ENCODE peak calls at places on chromosomes 16 and 17, in four cellular contexts. One of them, this sample, is unnamed.

GRCh38 chr17:14091367-14091766 is 22.1 kb downstream of the COX10 start:
- DNase-seq in K562: no peak
- DNase-seq in esophagus muscularis mucosa: no peak
- DNase-seq in cardiac muscle cell: no peak
- DNase-seq in this sample: no peak

GRCh38 chr17:228223-228615 is 46.8 kb upstream of the DOC2B start:
- DNase-seq in K562: no peak
- DNase-seq in cardiac muscle cell: no peak
- DNase-seq in esophagus muscularis mucosa: no peak
- DNase-seq in this sample: no peak

GRCh38 chr17:69898606-69899005 is 176.4 kb upstream of the KCNJ16 start:
- DNase-seq in cardiac muscle cell: peak; percentile 16
- DNase-seq in esophagus muscularis mucosa: no peak
- DNase-seq in K562: no peak
- DNase-seq in this sample: no peak

GRCh38 chr17:67912656-67913055 is 83.6 kb downstream of the C17orf58 start:
- DNase-seq in cardiac muscle cell: no peak
- DNase-seq in esophagus muscularis mucosa: no peak
- DNase-seq in K562: no peak
- DNase-seq in this sample: no peak

GRCh38 chr17:19424934-19425868 is 14.2 kb downstream of the RNF112 start:
- DNase-seq in esophagus muscularis mucosa: no peak
- DNase-seq in cardiac muscle cell: peak; percentile 64
- DNase-seq in K562: no peak
- DNase-seq in this sample: no peak

GRCh38 chr16:68356249-68356918 is 45.6 kb downstream of the PRMT7 start:
- DNase-seq in cardiac muscle cell: no peak
- DNase-seq in K562: no peak
- DNase-seq in esophagus muscularis mucosa: no peak
- DNase-seq in this sample: no peak

GRCh38 chr16:16073884-16074781 is 124.7 kb downstream of the ABCC1 start:
- DNase-seq in esophagus muscularis mucosa: no peak
- DNase-seq in cardiac muscle cell: peak; percentile 96
- DNase-seq in K562: no peak
- DNase-seq in this sample: no peak

GRCh38 chr17:6241996-6242395 is 171.8 kb downstream of the WSCD1 start:
- DNase-seq in esophagus muscularis mucosa: peak; percentile 72
- DNase-seq in K562: no peak
- DNase-seq in cardiac muscle cell: no peak
- DNase-seq in this sample: no peak

GRCh38 chr17:332558-333322 is 19.9 kb downstream of the RPH3AL start:
- DNase-seq in esophagus muscularis mucosa: no peak
- DNase-seq in cardiac muscle cell: peak; percentile 56
- DNase-seq in K562: no peak
- DNase-seq in this sample: no peak

GRCh38 chr17:66777689-66778225 is 57.2 kb upstream of the CACNG5 start:
- DNase-seq in esophagus muscularis mucosa: no peak
- DNase-seq in cardiac muscle cell: peak; percentile 22
- DNase-seq in K562: no peak
- DNase-seq in this sample: no peak

GRCh38 chr16:8641671-8642070 is 20.2 kb downstream of the METTL22 start:
- DNase-seq in esophagus muscularis mucosa: no peak
- DNase-seq in K562: no peak
- DNase-seq in cardiac muscle cell: no peak
- DNase-seq in this sample: no peak

GRCh38 chr17:427327-427726 is 74.7 kb upstream of the RPH3AL start:
- DNase-seq in K562: no peak
- DNase-seq in cardiac muscle cell: no peak
- DNase-seq in esophagus muscularis mucosa: no peak
- DNase-seq in this sample: no peak

GRCh38 chr17:74550602-74551001 is 4.7 kb upstream of the CD300C start:
- DNase-seq in K562: no peak
- DNase-seq in esophagus muscularis mucosa: no peak
- DNase-seq in cardiac muscle cell: no peak
- DNase-seq in this sample: no peak

GRCh38 chr16:76396977-76397376 is 119.8 kb downstream of the CNTNAP4 start:
- DNase-seq in esophagus muscularis mucosa: no peak
- DNase-seq in K562: no peak
- DNase-seq in cardiac muscle cell: no peak
- DNase-seq in this sample: no peak

GRCh38 chr17:29590261-29590978 is 972 bp upstream of the GIT1 start:
- DNase-seq in K562: no peak
- DNase-seq in esophagus muscularis mucosa: no peak
- DNase-seq in cardiac muscle cell: peak; percentile 48
- DNase-seq in this sample: no peak

GRCh38 chr17:80755650-80756405 is 211.2 kb downstream of the RPTOR start:
- DNase-seq in K562: peak; percentile 50
- DNase-seq in esophagus muscularis mucosa: no peak
- DNase-seq in cardiac muscle cell: no peak
- DNase-seq in this sample: no peak

GRCh38 chr17:66636111-66636510 is 198.8 kb upstream of the CACNG5 start:
- DNase-seq in cardiac muscle cell: peak; percentile 36
- DNase-seq in K562: no peak
- DNase-seq in esophagus muscularis mucosa: no peak
- DNase-seq in this sample: no peak

GRCh38 chr17:2547176-2547575 is 35.5 kb upstream of the METTL16 start:
- DNase-seq in K562: no peak
- DNase-seq in cardiac muscle cell: peak; percentile 73
- DNase-seq in esophagus muscularis mucosa: no peak
- DNase-seq in this sample: peak; percentile 36

GRCh38 chr17:49696233-49696761 is 11.5 kb downstream of the SLC35B1 start:
- DNase-seq in esophagus muscularis mucosa: no peak
- DNase-seq in K562: no peak
- DNase-seq in cardiac muscle cell: no peak
- DNase-seq in this sample: no peak

GRCh38 chr17:2170023-2170422 is 115.1 kb downstream of the HIC1 start:
- DNase-seq in cardiac muscle cell: no peak
- DNase-seq in esophagus muscularis mucosa: no peak
- DNase-seq in K562: peak; percentile 28
- DNase-seq in this sample: no peak

GRCh38 chr17:82598256-82599011 is 49.8 kb downstream of the WDR45B start:
- DNase-seq in cardiac muscle cell: peak; percentile 31
- DNase-seq in esophagus muscularis mucosa: no peak
- DNase-seq in K562: no peak
- DNase-seq in this sample: no peak

GRCh38 chr17:44351961-44352921 is 7.1 kb downstream of the GRN start:
- DNase-seq in K562: no peak
- DNase-seq in cardiac muscle cell: no peak
- DNase-seq in esophagus muscularis mucosa: no peak
- DNase-seq in this sample: no peak

GRCh38 chr17:49887086-49887743 is 39.3 kb upstream of the TAC4 start:
- DNase-seq in esophagus muscularis mucosa: no peak
- DNase-seq in cardiac muscle cell: peak; percentile 41
- DNase-seq in K562: no peak
- DNase-seq in this sample: no peak

GRCh38 chr16:89256651-89257254 is 39.2 kb downstream of the ZNF778 start:
- DNase-seq in cardiac muscle cell: peak; percentile 32
- DNase-seq in K562: no peak
- DNase-seq in esophagus muscularis mucosa: no peak
- DNase-seq in this sample: peak; percentile 34
- H3K4me3 ChIP-seq in cardiac muscle cell: peak overlapping the region; percentile 12
- H3K4me3 ChIP-seq in K562: no peak overlapping the region
- H3K4me3 ChIP-seq in esophagus muscularis mucosa: peak overlapping the region; percentile 50
- H3K4me3 ChIP-seq in this sample: no peak overlapping the region

DNA sequence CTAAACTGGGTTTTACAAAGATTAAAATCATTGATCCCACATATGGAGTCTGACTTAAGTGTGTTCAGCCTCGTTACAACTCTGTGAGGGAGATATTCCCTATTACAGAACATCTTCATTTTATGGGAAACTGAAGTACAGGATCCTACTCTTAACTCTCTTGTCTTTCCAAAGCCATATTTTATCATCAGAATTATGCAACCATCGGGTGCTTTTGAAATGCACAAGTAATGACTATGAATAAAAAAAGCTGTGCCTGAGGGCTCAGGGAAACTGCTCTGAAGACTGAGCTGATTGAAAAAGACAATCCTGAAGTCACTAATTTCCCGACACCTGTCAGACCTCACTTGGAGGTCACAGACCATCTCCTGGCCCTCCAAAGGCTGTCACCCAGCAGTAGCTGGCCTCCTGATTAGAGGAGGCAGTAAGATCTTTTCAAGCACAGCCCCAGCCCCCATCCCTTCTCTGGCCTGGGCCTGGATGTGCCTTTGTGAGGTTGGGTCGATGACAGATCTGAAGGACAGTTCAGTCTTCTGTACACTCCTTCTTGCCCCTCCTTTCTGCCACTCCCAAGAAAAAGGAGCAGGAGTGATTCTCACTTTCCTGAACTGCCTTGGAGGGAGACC is 5.6 kb downstream of the AKAP1 start:
- DNase-seq in esophagus muscularis mucosa: no peak
- DNase-seq in cardiac muscle cell: peak; percentile 55
- DNase-seq in K562: no peak
- DNase-seq in this sample: no peak
- H3K4me1 ChIP-seq in esophagus muscularis mucosa: peaks cover 97% of the 10 kb centered on the region
- H3K4me1 ChIP-seq in cardiac muscle cell: peaks cover 40% of the 10 kb centered on the region
- H3K4me1 ChIP-seq in K562: peaks cover 19% of the 10 kb centered on the region
- H3K4me1 ChIP-seq in this sample: peaks cover 4% of the 10 kb centered on the region

DNA sequence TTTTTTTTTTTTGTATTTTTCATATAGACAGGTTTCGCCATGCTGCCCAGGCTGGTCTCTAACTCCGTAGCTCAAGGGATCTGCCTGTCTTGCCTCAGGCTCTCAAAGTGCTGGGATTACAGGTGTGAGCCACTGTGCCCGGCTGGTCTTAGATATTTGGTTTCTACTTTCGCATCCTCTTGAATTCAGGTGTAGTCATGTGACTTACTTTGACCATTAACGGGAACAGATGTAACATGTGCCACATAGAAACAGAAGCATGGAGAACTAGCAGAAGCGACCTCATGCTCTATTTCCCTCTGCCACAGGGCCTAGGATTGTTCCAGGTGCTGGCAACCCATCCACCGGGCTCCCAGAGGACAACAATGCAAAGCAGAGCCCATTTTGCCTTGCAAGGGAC is 166.6 kb downstream of the CYLD start:
- DNase-seq in cardiac muscle cell: no peak
- DNase-seq in esophagus muscularis mucosa: no peak
- DNase-seq in K562: no peak
- DNase-seq in this sample: no peak
- H3K4me3 ChIP-seq in cardiac muscle cell: no peak overlapping the region
- H3K4me3 ChIP-seq in esophagus muscularis mucosa: no peak overlapping the region
- H3K4me3 ChIP-seq in K562: no peak overlapping the region
- H3K4me3 ChIP-seq in this sample: no peak overlapping the region

GRCh38 chr17:57419940-57420522 is 163.7 kb downstream of the MSI2 start:
- DNase-seq in cardiac muscle cell: no peak
- DNase-seq in K562: no peak
- DNase-seq in esophagus muscularis mucosa: no peak
- DNase-seq in this sample: no peak
- H3K4me1 ChIP-seq in cardiac muscle cell: peaks cover 10% of the 10 kb centered on the region
- H3K4me1 ChIP-seq in K562: peaks cover 10% of the 10 kb centered on the region
- H3K4me1 ChIP-seq in esophagus muscularis mucosa: no peaks in the 10 kb centered on the region
- H3K4me1 ChIP-seq in this sample: peaks cover 20% of the 10 kb centered on the region

DNA sequence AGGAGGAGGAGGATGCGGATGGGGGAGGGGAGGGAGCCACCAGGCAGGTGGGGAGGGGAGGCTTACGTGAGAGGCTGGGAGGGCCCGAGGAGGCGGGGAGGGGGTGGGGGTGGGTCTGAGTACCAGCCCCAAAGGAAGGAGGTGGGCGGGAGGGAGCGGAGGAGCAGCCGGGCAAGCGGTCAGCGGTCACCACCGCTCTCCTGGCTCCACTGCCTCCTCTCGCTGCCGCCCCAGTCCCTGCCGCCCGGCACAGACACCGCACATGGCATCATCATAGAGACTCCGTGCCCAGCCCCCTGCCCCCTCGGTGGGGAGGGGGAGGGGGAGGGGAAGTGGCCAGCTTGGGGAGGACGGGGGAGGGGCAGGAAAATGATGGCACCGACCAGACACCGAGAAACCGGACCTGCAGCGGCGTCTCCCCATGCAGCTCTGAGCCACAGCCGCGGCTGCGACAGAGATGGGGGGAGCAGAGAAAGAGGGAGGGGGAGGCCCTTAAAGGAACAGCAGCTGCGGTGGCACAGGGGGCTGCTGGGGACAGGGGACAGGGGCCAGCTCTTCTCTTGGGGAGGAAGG is at the start of gene TLCD3B:
- DNase-seq in K562: no peak
- DNase-seq in cardiac muscle cell: no peak
- DNase-seq in esophagus muscularis mucosa: no peak
- DNase-seq in this sample: peak; percentile 53
- H3K4me3 ChIP-seq in K562: no peak within 1 kb of the TSS
- H3K4me3 ChIP-seq in cardiac muscle cell: peak within 1 kb of the TSS; percentile 15
- H3K4me3 ChIP-seq in esophagus muscularis mucosa: peak within 1 kb of the TSS; percentile 18
- H3K4me3 ChIP-seq in this sample: peak within 1 kb of the TSS; percentile 61

DNA sequence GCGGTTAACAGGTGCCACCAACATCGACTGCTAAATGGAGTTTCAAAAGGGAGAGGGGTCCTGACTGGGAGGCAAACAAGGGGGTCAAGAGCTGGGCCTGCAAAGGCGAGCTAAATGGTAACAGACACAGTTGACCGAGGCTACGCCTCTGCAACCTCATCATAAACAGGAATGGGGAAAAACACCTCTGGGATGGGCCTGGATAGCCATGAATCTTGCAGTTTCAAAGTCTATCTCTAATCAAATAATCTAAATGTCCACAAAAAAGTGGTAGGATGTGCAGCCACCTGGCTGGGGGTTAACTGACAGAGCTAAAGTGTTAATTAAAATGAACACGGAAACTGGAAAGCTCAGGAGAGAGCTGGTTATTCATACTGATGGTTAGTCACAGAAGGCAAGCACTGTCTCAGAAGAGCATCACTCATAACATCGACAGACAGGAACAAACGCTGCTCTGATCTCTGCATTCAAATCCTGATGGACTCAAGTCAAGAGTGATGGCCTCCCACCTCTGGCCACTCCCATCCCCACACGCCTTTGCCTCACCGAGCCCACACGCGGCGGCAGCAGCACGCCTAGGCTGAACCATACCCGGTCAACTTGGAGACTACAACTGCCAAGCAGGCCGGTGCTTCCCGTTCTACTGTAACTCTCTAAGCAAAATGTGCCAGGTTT is 56.3 kb downstream of the CREBBP start:
- DNase-seq in esophagus muscularis mucosa: no peak
- DNase-seq in cardiac muscle cell: no peak
- DNase-seq in K562: no peak
- DNase-seq in this sample: no peak
- H3K4me1 ChIP-seq in esophagus muscularis mucosa: peaks cover 76% of the 10 kb centered on the region
- H3K4me1 ChIP-seq in cardiac muscle cell: peaks cover 37% of the 10 kb centered on the region
- H3K4me1 ChIP-seq in K562: peaks cover 23% of the 10 kb centered on the region
- H3K4me1 ChIP-seq in this sample: peaks cover 26% of the 10 kb centered on the region

GRCh38 chr16:11614587-11615175 is 28.0 kb upstream of the LITAF start:
- DNase-seq in esophagus muscularis mucosa: no peak
- DNase-seq in cardiac muscle cell: no peak
- DNase-seq in K562: no peak
- DNase-seq in this sample: no peak

GRCh38 chr16:11610580-11610979 is 23.9 kb upstream of the LITAF start:
- DNase-seq in esophagus muscularis mucosa: no peak
- DNase-seq in K562: no peak
- DNase-seq in cardiac muscle cell: no peak
- DNase-seq in this sample: no peak

GRCh38 chr16:11615756-11616447 is 29.2 kb upstream of the LITAF start:
- DNase-seq in cardiac muscle cell: no peak
- DNase-seq in K562: peak; percentile 42
- DNase-seq in esophagus muscularis mucosa: no peak
- DNase-seq in this sample: no peak

GRCh38 chr16:11612110-11612981 is 25.6 kb upstream of the LITAF start:
- DNase-seq in esophagus muscularis mucosa: no peak
- DNase-seq in K562: peak; percentile 55
- DNase-seq in cardiac muscle cell: no peak
- DNase-seq in this sample: no peak

GRCh38 chr16:11613381-11614303 is 26.9 kb upstream of the LITAF start:
- DNase-seq in K562: peak; percentile 65
- DNase-seq in esophagus muscularis mucosa: no peak
- DNase-seq in cardiac muscle cell: no peak
- DNase-seq in this sample: no peak
- H3K4me3 ChIP-seq in K562: no peak overlapping the region
- H3K4me3 ChIP-seq in esophagus muscularis mucosa: no peak overlapping the region
- H3K4me3 ChIP-seq in cardiac muscle cell: no peak overlapping the region
- H3K4me3 ChIP-seq in this sample: no peak overlapping the region

This sample was measured in BE2C.